ENCODE peak calls at places on chromosome 1, in four cellular contexts. One of them, this sample, is unnamed.

GRCh38 chr1:147334292-147334691 is 91.8 kb downstream of the CHD1L start:
- DNase-seq in brain pericyte: no peak
- DNase-seq in GM19239: no peak
- DNase-seq in stimulated activated naive CD8-positive, alpha-beta T cell treated with anti-CD3 and anti-CD28 coated beads, Interleukin-15, Interleukin-2, amounts not matched to agents 100 U/mL and 50 U/mL, for 24 hours: no peak
- DNase-seq in this sample: no peak

GRCh38 chr1:164638506-164639202 is 79.7 kb downstream of the PBX1 start:
- DNase-seq in GM19239: no peak
- DNase-seq in brain pericyte: no peak
- DNase-seq in stimulated activated naive CD8-positive, alpha-beta T cell treated with anti-CD3 and anti-CD28 coated beads, Interleukin-15, Interleukin-2, amounts not matched to agents 100 U/mL and 50 U/mL, for 24 hours: no peak
- DNase-seq in this sample: no peak

GRCh38 chr1:67831850-67832513 is 1.3 kb downstream of the GNG12 start:
- DNase-seq in stimulated activated naive CD8-positive, alpha-beta T cell treated with anti-CD3 and anti-CD28 coated beads, Interleukin-15, Interleukin-2, amounts not matched to agents 100 U/mL and 50 U/mL, for 24 hours: no peak
- DNase-seq in brain pericyte: no peak
- DNase-seq in GM19239: no peak
- DNase-seq in this sample: no peak

GRCh38 chr1:14516974-14517812 is 81.3 kb upstream of the KAZN start:
- DNase-seq in stimulated activated naive CD8-positive, alpha-beta T cell treated with anti-CD3 and anti-CD28 coated beads, Interleukin-15, Interleukin-2, amounts not matched to agents 100 U/mL and 50 U/mL, for 24 hours: no peak
- DNase-seq in brain pericyte: no peak
- DNase-seq in GM19239: no peak
- DNase-seq in this sample: no peak

GRCh38 chr1:65245290-65245689 is 64.1 kb upstream of the DNAJC6 start:
- DNase-seq in GM19239: no peak
- DNase-seq in stimulated activated naive CD8-positive, alpha-beta T cell treated with anti-CD3 and anti-CD28 coated beads, Interleukin-15, Interleukin-2, amounts not matched to agents 100 U/mL and 50 U/mL, for 24 hours: no peak
- DNase-seq in brain pericyte: no peak
- DNase-seq in this sample: no peak

GRCh38 chr1:202101182-202101581 is 21.5 kb upstream of the GPR37L1 start:
- DNase-seq in GM19239: no peak
- DNase-seq in stimulated activated naive CD8-positive, alpha-beta T cell treated with anti-CD3 and anti-CD28 coated beads, Interleukin-15, Interleukin-2, amounts not matched to agents 100 U/mL and 50 U/mL, for 24 hours: no peak
- DNase-seq in brain pericyte: no peak
- DNase-seq in this sample: no peak

GRCh38 chr1:67921725-67922489 is 88.6 kb upstream of the GNG12 start:
- DNase-seq in GM19239: no peak
- DNase-seq in brain pericyte: no peak
- DNase-seq in stimulated activated naive CD8-positive, alpha-beta T cell treated with anti-CD3 and anti-CD28 coated beads, Interleukin-15, Interleukin-2, amounts not matched to agents 100 U/mL and 50 U/mL, for 24 hours: no peak
- DNase-seq in this sample: no peak

GRCh38 chr1:16151200-16151708 is 4.6 kb downstream of the EPHA2 start:
- DNase-seq in stimulated activated naive CD8-positive, alpha-beta T cell treated with anti-CD3 and anti-CD28 coated beads, Interleukin-15, Interleukin-2, amounts not matched to agents 100 U/mL and 50 U/mL, for 24 hours: no peak
- DNase-seq in GM19239: no peak
- DNase-seq in brain pericyte: peak; percentile 75
- DNase-seq in this sample: peak; percentile 64

GRCh38 chr1:194710671-194711070 is 1524.3 kb upstream of the B3GALT2 start:
- DNase-seq in brain pericyte: no peak
- DNase-seq in stimulated activated naive CD8-positive, alpha-beta T cell treated with anti-CD3 and anti-CD28 coated beads, Interleukin-15, Interleukin-2, amounts not matched to agents 100 U/mL and 50 U/mL, for 24 hours: no peak
- DNase-seq in GM19239: no peak
- DNase-seq in this sample: no peak

GRCh38 chr1:98336472-98337118 is 324.9 kb upstream of the SNX7 start:
- DNase-seq in stimulated activated naive CD8-positive, alpha-beta T cell treated with anti-CD3 and anti-CD28 coated beads, Interleukin-15, Interleukin-2, amounts not matched to agents 100 U/mL and 50 U/mL, for 24 hours: no peak
- DNase-seq in brain pericyte: no peak
- DNase-seq in GM19239: no peak
- DNase-seq in this sample: no peak